ENCODE peak calls at places on chromosomes 7 and 10, in nine cellular contexts. One of them, this sample, is unnamed.

GRCh38 chr10:60896033-60896432 is 48.0 kb downstream of the RHOBTB1 start:
- DNase-seq in H9: no peak
- DNase-seq in fibroblast of lung: peak
- DNase-seq in OCI-LY7: no peak
- DNase-seq in cardiac muscle cell: peak
- DNase-seq in IMR-90: peak
- DNase-seq in transverse colon: no peak
- DNase-seq in H1: no peak
- DNase-seq in CD8-positive, alpha-beta T cell: no peak
- DNase-seq in this sample: no peak

GRCh38 chr7:98598846-98599615 is 18.1 kb upstream of the NPTX2 start:
- DNase-seq in H9: no peak
- DNase-seq in fibroblast of lung: no peak
- DNase-seq in OCI-LY7: no peak
- DNase-seq in cardiac muscle cell: no peak
- DNase-seq in IMR-90: no peak
- DNase-seq in transverse colon: peak
- DNase-seq in H1: no peak
- DNase-seq in CD8-positive, alpha-beta T cell: no peak
- DNase-seq in this sample: no peak

GRCh38 chr7:74056096-74056915 is 27.3 kb upstream of the LIMK1 start:
- DNase-seq in H9: no peak
- DNase-seq in fibroblast of lung: no peak
- DNase-seq in OCI-LY7: no peak
- DNase-seq in cardiac muscle cell: no peak
- DNase-seq in IMR-90: no peak
- DNase-seq in transverse colon: no peak
- DNase-seq in H1: no peak
- DNase-seq in CD8-positive, alpha-beta T cell: no peak
- DNase-seq in this sample: no peak

GRCh38 chr10:104589871-104590270 is 51.2 kb upstream of the SORCS3 start:
- DNase-seq in H9: peak
- DNase-seq in fibroblast of lung: peak
- DNase-seq in OCI-LY7: no peak
- DNase-seq in cardiac muscle cell: peak
- DNase-seq in IMR-90: peak
- DNase-seq in transverse colon: no peak
- DNase-seq in H1: no peak
- DNase-seq in CD8-positive, alpha-beta T cell: no peak
- DNase-seq in this sample: no peak

GRCh38 chr10:69567920-69568319 is 5.3 kb downstream of the NEUROG3 start:
- DNase-seq in H9: peak
- DNase-seq in fibroblast of lung: peak
- DNase-seq in OCI-LY7: no peak
- DNase-seq in cardiac muscle cell: peak
- DNase-seq in IMR-90: peak
- DNase-seq in transverse colon: peak
- DNase-seq in H1: peak
- DNase-seq in CD8-positive, alpha-beta T cell: no peak
- DNase-seq in this sample: peak

GRCh38 chr7:116653204-116653603 is 18.8 kb upstream of the MET start:
- DNase-seq in H9: no peak
- DNase-seq in fibroblast of lung: peak
- DNase-seq in OCI-LY7: no peak
- DNase-seq in cardiac muscle cell: peak
- DNase-seq in IMR-90: peak
- DNase-seq in transverse colon: no peak
- DNase-seq in H1: no peak
- DNase-seq in CD8-positive, alpha-beta T cell: no peak
- DNase-seq in this sample: no peak

GRCh38 chr7:66664590-66665293 is 36.1 kb downstream of the KCTD7 start:
- DNase-seq in H9: no peak
- DNase-seq in fibroblast of lung: no peak
- DNase-seq in OCI-LY7: no peak
- DNase-seq in cardiac muscle cell: no peak
- DNase-seq in IMR-90: no peak
- DNase-seq in transverse colon: no peak
- DNase-seq in H1: no peak
- DNase-seq in CD8-positive, alpha-beta T cell: no peak
- DNase-seq in this sample: no peak

GRCh38 chr7:30977896-30978564 is 14.3 kb downstream of the GHRHR start:
- DNase-seq in H9: peak
- DNase-seq in fibroblast of lung: peak
- DNase-seq in OCI-LY7: peak
- DNase-seq in cardiac muscle cell: peak
- DNase-seq in IMR-90: peak
- DNase-seq in transverse colon: peak
- DNase-seq in H1: peak
- DNase-seq in CD8-positive, alpha-beta T cell: no peak
- DNase-seq in this sample: peak

GRCh38 chr10:137031-137430 is 1.8 kb downstream of the ZMYND11 start:
- DNase-seq in H9: peak
- DNase-seq in fibroblast of lung: peak
- DNase-seq in OCI-LY7: peak
- DNase-seq in cardiac muscle cell: peak
- DNase-seq in IMR-90: peak
- DNase-seq in transverse colon: no peak
- DNase-seq in H1: peak
- DNase-seq in CD8-positive, alpha-beta T cell: no peak
- DNase-seq in this sample: peak

GRCh38 chr7:151644554-151644953 is 124.9 kb upstream of the RHEB start:
- DNase-seq in H9: no peak
- DNase-seq in fibroblast of lung: no peak
- DNase-seq in OCI-LY7: no peak
- DNase-seq in cardiac muscle cell: no peak
- DNase-seq in IMR-90: no peak
- DNase-seq in transverse colon: no peak
- DNase-seq in H1: no peak
- DNase-seq in CD8-positive, alpha-beta T cell: no peak
- DNase-seq in this sample: no peak

GRCh38 chr7:78151229-78151628 is 352.7 kb downstream of the PHTF2 start:
- DNase-seq in H9: no peak
- DNase-seq in fibroblast of lung: peak
- DNase-seq in OCI-LY7: no peak
- DNase-seq in cardiac muscle cell: peak
- DNase-seq in IMR-90: peak
- DNase-seq in transverse colon: no peak
- DNase-seq in H1: no peak
- DNase-seq in CD8-positive, alpha-beta T cell: no peak
- DNase-seq in this sample: no peak

GRCh38 chr10:78231930-78232329 is 198.3 kb downstream of the RPS24 start:
- DNase-seq in H9: peak
- DNase-seq in fibroblast of lung: peak
- DNase-seq in OCI-LY7: no peak
- DNase-seq in cardiac muscle cell: peak
- DNase-seq in IMR-90: no peak
- DNase-seq in transverse colon: no peak
- DNase-seq in H1: no peak
- DNase-seq in CD8-positive, alpha-beta T cell: no peak
- DNase-seq in this sample: no peak

GRCh38 chr10:95121904-95122303 is 52.6 kb upstream of the CYP2C8 start:
- DNase-seq in H9: no peak
- DNase-seq in fibroblast of lung: peak
- DNase-seq in OCI-LY7: no peak
- DNase-seq in cardiac muscle cell: peak
- DNase-seq in IMR-90: no peak
- DNase-seq in transverse colon: no peak
- DNase-seq in H1: no peak
- DNase-seq in CD8-positive, alpha-beta T cell: no peak
- DNase-seq in this sample: no peak

GRCh38 chr10:10873915-10874314 is 143.8 kb upstream of the CELF2 start:
- DNase-seq in H9: no peak
- DNase-seq in fibroblast of lung: no peak
- DNase-seq in OCI-LY7: no peak
- DNase-seq in cardiac muscle cell: no peak
- DNase-seq in IMR-90: no peak
- DNase-seq in transverse colon: no peak
- DNase-seq in H1: no peak
- DNase-seq in CD8-positive, alpha-beta T cell: no peak
- DNase-seq in this sample: no peak

GRCh38 chr7:151863386-151864079 is 13.4 kb downstream of the PRKAG2 start:
- DNase-seq in H9: peak
- DNase-seq in fibroblast of lung: no peak
- DNase-seq in OCI-LY7: peak
- DNase-seq in cardiac muscle cell: no peak
- DNase-seq in IMR-90: no peak
- DNase-seq in transverse colon: no peak
- DNase-seq in H1: no peak
- DNase-seq in CD8-positive, alpha-beta T cell: no peak
- DNase-seq in this sample: no peak

GRCh38 chr10:108783897-108784296 is 1139.4 kb downstream of the XPNPEP1 start:
- DNase-seq in H9: peak
- DNase-seq in fibroblast of lung: peak
- DNase-seq in OCI-LY7: peak
- DNase-seq in cardiac muscle cell: peak
- DNase-seq in IMR-90: peak
- DNase-seq in transverse colon: no peak
- DNase-seq in H1: peak
- DNase-seq in CD8-positive, alpha-beta T cell: no peak
- DNase-seq in this sample: no peak

GRCh38 chr10:29186221-29186620 is 102.6 kb upstream of the LYZL1 start:
- DNase-seq in H9: no peak
- DNase-seq in fibroblast of lung: no peak
- DNase-seq in OCI-LY7: no peak
- DNase-seq in cardiac muscle cell: peak
- DNase-seq in IMR-90: no peak
- DNase-seq in transverse colon: no peak
- DNase-seq in H1: no peak
- DNase-seq in CD8-positive, alpha-beta T cell: no peak
- DNase-seq in this sample: no peak

GRCh38 chr10:122576291-122576690 is 15.7 kb downstream of the DMBT1 start:
- DNase-seq in H9: no peak
- DNase-seq in fibroblast of lung: no peak
- DNase-seq in OCI-LY7: no peak
- DNase-seq in cardiac muscle cell: no peak
- DNase-seq in IMR-90: no peak
- DNase-seq in transverse colon: no peak
- DNase-seq in H1: no peak
- DNase-seq in CD8-positive, alpha-beta T cell: no peak
- DNase-seq in this sample: no peak

GRCh38 chr7:95593343-95593742 is 3.0 kb downstream of the PDK4 start:
- DNase-seq in H9: no peak
- DNase-seq in fibroblast of lung: no peak
- DNase-seq in OCI-LY7: no peak
- DNase-seq in cardiac muscle cell: no peak
- DNase-seq in IMR-90: no peak
- DNase-seq in transverse colon: no peak
- DNase-seq in H1: no peak
- DNase-seq in CD8-positive, alpha-beta T cell: no peak
- DNase-seq in this sample: no peak

GRCh38 chr7:95596183-95597135 is at the start of gene PDK4:
- DNase-seq in H9: peak
- DNase-seq in fibroblast of lung: peak
- DNase-seq in OCI-LY7: no peak
- DNase-seq in cardiac muscle cell: peak
- DNase-seq in IMR-90: peak
- DNase-seq in transverse colon: peak
- DNase-seq in H1: peak
- DNase-seq in CD8-positive, alpha-beta T cell: no peak
- DNase-seq in this sample: peak

GRCh38 chr7:95592570-95592969 is 3.7 kb downstream of the PDK4 start:
- DNase-seq in H9: no peak
- DNase-seq in fibroblast of lung: no peak
- DNase-seq in OCI-LY7: no peak
- DNase-seq in cardiac muscle cell: no peak
- DNase-seq in IMR-90: no peak
- DNase-seq in transverse colon: no peak
- DNase-seq in H1: no peak
- DNase-seq in CD8-positive, alpha-beta T cell: no peak
- DNase-seq in this sample: no peak

GRCh38 chr7:95595825-95596182 is 512 bp downstream of the PDK4 start:
- DNase-seq in H9: peak
- DNase-seq in fibroblast of lung: no peak
- DNase-seq in OCI-LY7: no peak
- DNase-seq in cardiac muscle cell: peak
- DNase-seq in IMR-90: no peak
- DNase-seq in transverse colon: peak
- DNase-seq in H1: no peak
- DNase-seq in CD8-positive, alpha-beta T cell: no peak
- DNase-seq in this sample: no peak

GRCh38 chr7:95594185-95594584 is 2.1 kb downstream of the PDK4 start:
- DNase-seq in H9: no peak
- DNase-seq in fibroblast of lung: no peak
- DNase-seq in OCI-LY7: no peak
- DNase-seq in cardiac muscle cell: no peak
- DNase-seq in IMR-90: no peak
- DNase-seq in transverse colon: no peak
- DNase-seq in H1: no peak
- DNase-seq in CD8-positive, alpha-beta T cell: no peak
- DNase-seq in this sample: no peak
- H3K27ac ChIP-seq in H9: no peak
- H3K27ac ChIP-seq in fibroblast of lung: no peak
- H3K27ac ChIP-seq in OCI-LY7: no peak
- H3K27ac ChIP-seq in cardiac muscle cell: no peak
- H3K27ac ChIP-seq in IMR-90: no peak
- H3K27ac ChIP-seq in transverse colon: peak
- H3K27ac ChIP-seq in H1: no peak
- H3K27ac ChIP-seq in CD8-positive, alpha-beta T cell: no peak
- H3K27ac ChIP-seq in this sample: peak

DNA sequence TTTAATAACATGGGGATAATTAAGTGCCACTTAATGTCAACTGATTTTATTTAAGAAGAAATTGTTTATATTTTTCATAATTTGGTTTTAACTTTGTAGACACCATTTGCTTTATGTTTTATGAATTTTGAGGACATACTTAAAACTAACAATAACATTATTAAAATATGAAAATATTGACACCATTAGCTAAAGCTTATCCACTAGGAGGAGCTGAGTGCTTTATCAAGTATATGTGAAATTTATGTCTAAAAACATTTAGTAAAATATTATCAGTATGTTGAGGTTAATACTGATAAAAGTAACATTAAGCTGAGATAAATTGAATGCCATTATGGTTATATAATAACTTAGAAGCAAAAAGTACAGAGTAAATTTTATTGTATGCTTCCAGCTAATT is 622.1 kb downstream of the ARL4A start:
- DNase-seq in H9: no peak
- DNase-seq in fibroblast of lung: peak
- DNase-seq in OCI-LY7: no peak
- DNase-seq in cardiac muscle cell: no peak
- DNase-seq in IMR-90: no peak
- DNase-seq in transverse colon: no peak
- DNase-seq in H1: no peak
- DNase-seq in CD8-positive, alpha-beta T cell: no peak
- DNase-seq in this sample: no peak
- H3K27ac ChIP-seq in H9: no peak
- H3K27ac ChIP-seq in fibroblast of lung: no peak
- H3K27ac ChIP-seq in OCI-LY7: no peak
- H3K27ac ChIP-seq in cardiac muscle cell: no peak
- H3K27ac ChIP-seq in IMR-90: no peak
- H3K27ac ChIP-seq in transverse colon: no peak
- H3K27ac ChIP-seq in H1: no peak
- H3K27ac ChIP-seq in CD8-positive, alpha-beta T cell: no peak
- H3K27ac ChIP-seq in this sample: no peak

GRCh38 chr10:7230956-7231355 is 179.9 kb downstream of the SFMBT2 start:
- DNase-seq in H9: no peak
- DNase-seq in fibroblast of lung: peak
- DNase-seq in OCI-LY7: no peak
- DNase-seq in cardiac muscle cell: peak
- DNase-seq in IMR-90: peak
- DNase-seq in transverse colon: no peak
- DNase-seq in H1: no peak
- DNase-seq in CD8-positive, alpha-beta T cell: no peak
- DNase-seq in this sample: no peak
- H3K27ac ChIP-seq in H9: no peak
- H3K27ac ChIP-seq in fibroblast of lung: no peak
- H3K27ac ChIP-seq in OCI-LY7: no peak
- H3K27ac ChIP-seq in cardiac muscle cell: no peak
- H3K27ac ChIP-seq in IMR-90: no peak
- H3K27ac ChIP-seq in transverse colon: no peak
- H3K27ac ChIP-seq in H1: no peak
- H3K27ac ChIP-seq in CD8-positive, alpha-beta T cell: no peak
- H3K27ac ChIP-seq in this sample: no peak

GRCh38 chr10:58982470-58983239 is 193.8 kb upstream of the PHYHIPL start:
- DNase-seq in H9: no peak
- DNase-seq in fibroblast of lung: no peak
- DNase-seq in OCI-LY7: no peak
- DNase-seq in cardiac muscle cell: no peak
- DNase-seq in IMR-90: no peak
- DNase-seq in transverse colon: no peak
- DNase-seq in H1: no peak
- DNase-seq in CD8-positive, alpha-beta T cell: no peak
- DNase-seq in this sample: no peak
- H3K27ac ChIP-seq in H9: no peak
- H3K27ac ChIP-seq in fibroblast of lung: no peak
- H3K27ac ChIP-seq in OCI-LY7: no peak
- H3K27ac ChIP-seq in cardiac muscle cell: no peak
- H3K27ac ChIP-seq in IMR-90: no peak
- H3K27ac ChIP-seq in transverse colon: no peak
- H3K27ac ChIP-seq in H1: no peak
- H3K27ac ChIP-seq in CD8-positive, alpha-beta T cell: no peak
- H3K27ac ChIP-seq in this sample: no peak